ENCODE peak calls at places on chromosomes 2 and 18, in six cellular contexts. L is lower lobe of right lung, H is A549, S is AG10803, V is tibial nerve, Z is RWPE2. W is an unnamed sample.

GRCh38 chr18:34929336-34929780 is 111.9 kb upstream of the MAPRE2 start:
- DNase-seq in H (peak; percentile 33), S (peak; percentile 51), L (no peak), V (no peak), Z (no peak), W (no peak)

GRCh38 chr2:230010501-230010900 is 58.2 kb downstream of the SLC16A14 start:
- DNase-seq in V (no peak), H (no peak), L (no peak), S (no peak), Z (no peak), W (no peak)

GRCh38 chr2:102367331-102367971 is 11.9 kb downstream of the IL18R1 start:
- DNase-seq in H (no peak), V (no peak), L (no peak), S (no peak), Z (no peak), W (no peak)

GRCh38 chr2:19120941-19121750 is 237.3 kb downstream of the OSR1 start:
- DNase-seq in H (no peak), V (peak; percentile 34), Z (no peak), S (peak; percentile 96), L (no peak), W (no peak)

GRCh38 chr2:26913599-26914285 is 56.7 kb upstream of the MAPRE3 start:
- DNase-seq in L (no peak), Z (no peak), S (peak; percentile 52), H (no peak), V (no peak), W (no peak)

GRCh38 chr2:43484323-43484930 is 111.4 kb downstream of the THADA start:
- DNase-seq in H (peak; percentile 15), L (no peak), V (no peak), S (peak; percentile 83), Z (no peak), W (peak; percentile 57)

GRCh38 chr18:79575891-79576685 is 103.5 kb upstream of the CTDP1 start:
- DNase-seq in Z (peak; percentile 28), V (peak; percentile 28), H (no peak), S (peak; percentile 52), L (peak; percentile 42), W (no peak)

GRCh38 chr2:60544059-60544458 is 9.4 kb downstream of the BCL11A start:
- DNase-seq in S (no peak), Z (no peak), H (no peak), L (no peak), V (no peak), W (no peak)

GRCh38 chr2:161165266-161165665 is 5.0 kb downstream of the TANK start:
- DNase-seq in L (no peak), H (no peak), S (peak; percentile 87), V (no peak), Z (no peak), W (no peak)

GRCh38 chr2:85770786-85771409 is 17.1 kb downstream of the ATOH8 start:
- DNase-seq in S (no peak), H (no peak), Z (no peak), V (no peak), L (no peak), W (no peak)

GRCh38 chr18:37871583-37871982 is 306.0 kb upstream of the CELF4 start:
- DNase-seq in L (no peak), S (no peak), V (no peak), Z (no peak), H (no peak), W (no peak)

GRCh38 chr2:215845839-215846586 is 167.3 kb downstream of the MREG start:
- DNase-seq in L (no peak), H (no peak), Z (no peak), S (no peak), V (no peak), W (no peak)
- H3K4me3 ChIP-seq in L (no peak overlapping the region), H (no peak overlapping the region), Z (no peak overlapping the region), S (no peak overlapping the region), V (no peak overlapping the region), W (no peak overlapping the region)

DNA sequence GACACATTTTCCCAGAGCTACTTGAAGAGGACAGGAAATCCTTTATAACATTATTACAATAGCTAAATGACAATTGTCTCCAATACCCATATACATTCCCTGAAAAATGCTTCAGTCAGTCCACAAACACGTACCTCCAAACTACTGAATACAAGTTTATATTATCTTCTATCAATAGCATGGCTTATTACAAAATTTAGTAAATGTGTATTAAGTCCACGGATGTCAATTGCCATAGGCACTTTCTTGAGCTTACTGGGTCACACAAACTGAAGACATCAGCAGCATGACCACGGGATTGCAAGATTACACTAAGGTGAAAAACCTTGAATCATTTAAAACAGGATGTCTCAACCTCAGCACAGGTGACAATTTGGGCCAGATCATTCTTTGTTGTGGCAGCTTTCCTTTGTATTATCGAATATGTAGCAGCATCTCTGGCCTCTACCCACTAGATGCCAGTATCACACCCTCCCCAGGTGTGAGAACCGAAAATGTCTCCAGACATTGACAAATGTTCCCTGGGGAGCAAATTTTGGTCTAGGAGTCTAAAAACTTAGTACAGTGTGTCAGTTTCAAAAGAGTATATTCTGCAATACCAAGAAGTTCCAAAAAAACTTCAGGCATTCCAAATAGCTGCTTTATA is 1.4 kb downstream of the MBD2 start:
- DNase-seq in Z (no peak), H (no peak), V (no peak), L (no peak), S (no peak), W (no peak)
- TF ChIP-seq CTCF in Z (peak; percentile 62), H (peak; percentile 18), V (no peak), L (peak; percentile 20), S (peak; percentile 16), W (peak; percentile 4)

GRCh38 chr18:51151568-51152511 is 45.6 kb downstream of the MEX3C start:
- DNase-seq in L (no peak), V (no peak), S (no peak), Z (no peak), H (no peak), W (peak; percentile 71)
- H3K4me3 ChIP-seq in L (no peak overlapping the region), V (no peak overlapping the region), S (no peak overlapping the region), Z (no peak overlapping the region), H (no peak overlapping the region), W (no peak overlapping the region)

DNA sequence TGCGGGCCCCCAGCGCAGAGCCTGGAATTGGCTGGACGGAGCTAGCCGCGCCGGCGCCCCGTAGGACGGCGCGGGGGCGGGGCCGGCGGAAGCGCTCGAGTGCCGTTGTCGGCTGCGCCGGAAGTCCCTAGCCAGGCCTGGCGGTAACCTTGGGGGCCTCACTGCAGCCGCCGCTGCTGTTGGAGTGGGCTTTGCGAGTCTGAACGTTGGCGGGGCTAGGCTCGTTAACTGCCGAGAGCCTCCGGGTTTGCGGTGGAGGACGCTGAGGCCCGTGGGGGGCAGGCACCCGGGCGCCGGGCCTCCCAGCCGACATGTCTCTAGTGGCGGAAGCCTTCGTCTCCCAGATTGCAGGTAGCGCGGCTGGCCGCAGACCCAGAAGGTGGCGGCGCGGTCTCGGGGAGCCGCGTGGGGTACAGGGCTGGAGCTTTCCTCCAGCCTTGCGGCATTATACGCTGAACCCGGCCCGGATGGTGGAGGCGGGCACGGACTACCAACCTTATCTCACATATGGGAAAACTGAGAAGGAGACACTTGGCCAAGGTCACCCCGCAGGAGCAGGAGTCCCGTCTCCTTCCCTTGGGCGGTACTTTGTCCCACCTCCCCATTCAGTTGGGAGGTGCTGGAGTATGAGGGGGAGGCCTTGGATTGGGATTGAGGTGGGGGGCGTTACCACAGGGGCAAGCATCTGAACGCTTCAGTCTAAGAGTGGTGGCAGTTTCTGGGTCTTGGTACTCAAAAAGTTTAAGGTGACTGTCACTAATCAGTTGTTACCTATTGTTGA is at the start of gene MTX2:
- DNase-seq in Z (peak; percentile 66), S (peak; percentile 65), V (peak; percentile 30), H (peak; percentile 50), L (peak; percentile 85), W (peak; percentile 38)
- TF ChIP-seq CTCF in Z (no peak), S (no peak), V (no peak), H (no peak), L (no peak), W (no peak)

W was measured in HL-60.